ENCODE peak calls at places on chromosomes 3 and 15, in six cellular contexts. U, L, E, I, N and F are unnamed samples.

GRCh38 chr3:136750922-136751258 is 1.3 kb downstream of the STAG1 start:
- DNase-seq in I (no peak), U (no peak), E (no peak), L (no peak), N (no peak), F (no peak)

GRCh38 chr15:70156781-70157261 is 59.1 kb upstream of the TLE3 start:
- DNase-seq in L (no peak), E (peak), I (no peak), U (peak), N (no peak), F (no peak)

GRCh38 chr3:56119575-56120349 is 348.5 kb downstream of the ERC2 start:
- DNase-seq in U (peak), L (no peak), E (no peak), N (no peak), I (no peak), F (no peak)

GRCh38 chr3:129636082-129636481 is 29.6 kb upstream of the PLXND1 start:
- DNase-seq in U (no peak), L (no peak), N (no peak), I (no peak), E (no peak), F (no peak)

GRCh38 chr3:13507791-13508339 is 27.8 kb downstream of the HDAC11 start:
- DNase-seq in U (peak), I (no peak), N (no peak), E (no peak), L (no peak), F (no peak)

GRCh38 chr3:51974963-51975856 is at the start of gene ABHD14A:
- DNase-seq in U (peak), L (no peak), E (no peak), I (peak), N (peak), F (peak)

GRCh38 chr15:48250640-48251076 is 44.6 kb downstream of the SLC12A1 start:
- DNase-seq in U (no peak), E (no peak), L (no peak), I (no peak), N (no peak), F (peak)

GRCh38 chr3:55490194-55490913 is 3.2 kb upstream of the WNT5A start:
- DNase-seq in E (no peak), L (no peak), I (no peak), U (no peak), N (no peak), F (no peak)

GRCh38 chr15:93152264-93152884 is 63.4 kb upstream of the RGMA start:
- DNase-seq in I (no peak), N (peak), E (no peak), L (no peak), U (no peak), F (peak)

GRCh38 chr15:80695911-80696651 is 971 bp downstream of the ABHD17C start:
- DNase-seq in E (no peak), L (no peak), I (no peak), N (no peak), U (peak), F (no peak)

GRCh38 chr3:127655641-127656040 is 17.1 kb upstream of the ABTB1 start:
- DNase-seq in U (no peak), E (no peak), I (no peak), L (no peak), N (no peak), F (no peak)

GRCh38 chr3:119073258-119074001 is 38.8 kb upstream of the IGSF11 start:
- DNase-seq in U (no peak), L (no peak), I (no peak), E (no peak), N (no peak), F (no peak)

GRCh38 chr15:63530762-63531299 is 26.4 kb downstream of the USP3 start:
- DNase-seq in L (no peak), E (no peak), N (no peak), I (no peak), U (no peak), F (no peak)